ENCODE peak calls at places on chromosome 4, in seven cellular contexts. One of them, this sample, is unnamed.

GRCh38 chr4:46994007-46994405 is 625 bp upstream of the GABRA4 start:
- DNase-seq in ovary: no peak
- DNase-seq in suprapubic skin: no peak
- DNase-seq in epithelial cell of proximal tubule: no peak
- DNase-seq in choroid plexus epithelial cell: peak; percentile 3
- DNase-seq in CD8-positive, alpha-beta T cell: no peak
- DNase-seq in lower lobe of right lung: no peak
- DNase-seq in this sample: no peak

GRCh38 chr4:124478518-124478917 is 234.0 kb downstream of the ANKRD50 start:
- DNase-seq in ovary: no peak
- DNase-seq in suprapubic skin: no peak
- DNase-seq in epithelial cell of proximal tubule: no peak
- DNase-seq in choroid plexus epithelial cell: no peak
- DNase-seq in CD8-positive, alpha-beta T cell: no peak
- DNase-seq in lower lobe of right lung: no peak
- DNase-seq in this sample: no peak

GRCh38 chr4:126137782-126138170 is 823.0 kb downstream of the FAT4 start:
- DNase-seq in ovary: no peak
- DNase-seq in suprapubic skin: no peak
- DNase-seq in epithelial cell of proximal tubule: no peak
- DNase-seq in choroid plexus epithelial cell: no peak
- DNase-seq in CD8-positive, alpha-beta T cell: no peak
- DNase-seq in lower lobe of right lung: no peak
- DNase-seq in this sample: no peak

GRCh38 chr4:83112678-83113428 is 1.7 kb downstream of the PLAC8 start:
- DNase-seq in ovary: no peak
- DNase-seq in suprapubic skin: no peak
- DNase-seq in epithelial cell of proximal tubule: no peak
- DNase-seq in choroid plexus epithelial cell: peak; percentile 48
- DNase-seq in CD8-positive, alpha-beta T cell: peak; percentile 52
- DNase-seq in lower lobe of right lung: no peak
- DNase-seq in this sample: peak; percentile 37

GRCh38 chr4:176044589-176044951 is 21.1 kb upstream of the WDR17 start:
- DNase-seq in ovary: no peak
- DNase-seq in suprapubic skin: no peak
- DNase-seq in epithelial cell of proximal tubule: no peak
- DNase-seq in choroid plexus epithelial cell: no peak
- DNase-seq in CD8-positive, alpha-beta T cell: no peak
- DNase-seq in lower lobe of right lung: no peak
- DNase-seq in this sample: no peak

GRCh38 chr4:150348079-150348478 is 233.9 kb upstream of the MAB21L2 start:
- DNase-seq in ovary: no peak
- DNase-seq in suprapubic skin: no peak
- DNase-seq in epithelial cell of proximal tubule: peak; percentile 59
- DNase-seq in choroid plexus epithelial cell: peak; percentile 35
- DNase-seq in CD8-positive, alpha-beta T cell: no peak
- DNase-seq in lower lobe of right lung: no peak
- DNase-seq in this sample: peak; percentile 30

GRCh38 chr4:11777447-11777846 is 348.8 kb upstream of the HS3ST1 start:
- DNase-seq in ovary: no peak
- DNase-seq in suprapubic skin: no peak
- DNase-seq in epithelial cell of proximal tubule: no peak
- DNase-seq in choroid plexus epithelial cell: no peak
- DNase-seq in CD8-positive, alpha-beta T cell: no peak
- DNase-seq in lower lobe of right lung: no peak
- DNase-seq in this sample: no peak

GRCh38 chr4:148081745-148082144 is 349.9 kb downstream of the ARHGAP10 start:
- DNase-seq in ovary: no peak
- DNase-seq in suprapubic skin: no peak
- DNase-seq in epithelial cell of proximal tubule: no peak
- DNase-seq in choroid plexus epithelial cell: no peak
- DNase-seq in CD8-positive, alpha-beta T cell: no peak
- DNase-seq in lower lobe of right lung: no peak
- DNase-seq in this sample: no peak

GRCh38 chr4:46956451-46956850 is 36.9 kb downstream of the GABRA4 start:
- DNase-seq in ovary: no peak
- DNase-seq in suprapubic skin: no peak
- DNase-seq in epithelial cell of proximal tubule: no peak
- DNase-seq in choroid plexus epithelial cell: peak; percentile 12
- DNase-seq in CD8-positive, alpha-beta T cell: no peak
- DNase-seq in lower lobe of right lung: no peak
- DNase-seq in this sample: no peak

GRCh38 chr4:123603165-123603564 is 206.6 kb downstream of the SPRY1 start:
- DNase-seq in ovary: no peak
- DNase-seq in suprapubic skin: no peak
- DNase-seq in epithelial cell of proximal tubule: no peak
- DNase-seq in choroid plexus epithelial cell: peak; percentile 52
- DNase-seq in CD8-positive, alpha-beta T cell: no peak
- DNase-seq in lower lobe of right lung: no peak
- DNase-seq in this sample: peak; percentile 8

GRCh38 chr4:27090406-27090805 is 229.8 kb downstream of the STIM2 start:
- DNase-seq in ovary: no peak
- DNase-seq in suprapubic skin: no peak
- DNase-seq in epithelial cell of proximal tubule: no peak
- DNase-seq in choroid plexus epithelial cell: no peak
- DNase-seq in CD8-positive, alpha-beta T cell: no peak
- DNase-seq in lower lobe of right lung: no peak
- DNase-seq in this sample: no peak

GRCh38 chr4:158025131-158025530 is 147.7 kb downstream of the GASK1B start:
- DNase-seq in ovary: no peak
- DNase-seq in suprapubic skin: no peak
- DNase-seq in epithelial cell of proximal tubule: no peak
- DNase-seq in choroid plexus epithelial cell: peak; percentile 47
- DNase-seq in CD8-positive, alpha-beta T cell: no peak
- DNase-seq in lower lobe of right lung: no peak
- DNase-seq in this sample: peak; percentile 36

GRCh38 chr4:4320951-4321714 is 31.1 kb downstream of the ZBTB49 start:
- DNase-seq in ovary: no peak
- DNase-seq in suprapubic skin: peak; percentile 38
- DNase-seq in epithelial cell of proximal tubule: no peak
- DNase-seq in choroid plexus epithelial cell: no peak
- DNase-seq in CD8-positive, alpha-beta T cell: no peak
- DNase-seq in lower lobe of right lung: no peak
- DNase-seq in this sample: no peak

GRCh38 chr4:1255151-1255550 is 6.2 kb upstream of the CTBP1 start:
- DNase-seq in ovary: no peak
- DNase-seq in suprapubic skin: no peak
- DNase-seq in epithelial cell of proximal tubule: no peak
- DNase-seq in choroid plexus epithelial cell: no peak
- DNase-seq in CD8-positive, alpha-beta T cell: no peak
- DNase-seq in lower lobe of right lung: no peak
- DNase-seq in this sample: no peak

GRCh38 chr4:26279446-26279845 is 41.4 kb upstream of the RBPJ start:
- DNase-seq in ovary: no peak
- DNase-seq in suprapubic skin: no peak
- DNase-seq in epithelial cell of proximal tubule: no peak
- DNase-seq in choroid plexus epithelial cell: no peak
- DNase-seq in CD8-positive, alpha-beta T cell: no peak
- DNase-seq in lower lobe of right lung: no peak
- DNase-seq in this sample: no peak

GRCh38 chr4:140059159-140059558 is 94.8 kb downstream of the MAML3 start:
- DNase-seq in ovary: no peak
- DNase-seq in suprapubic skin: no peak
- DNase-seq in epithelial cell of proximal tubule: no peak
- DNase-seq in choroid plexus epithelial cell: peak; percentile 57
- DNase-seq in CD8-positive, alpha-beta T cell: no peak
- DNase-seq in lower lobe of right lung: no peak
- DNase-seq in this sample: no peak

GRCh38 chr4:151541438-151542071 is 132.6 kb downstream of the FHIP1A start:
- DNase-seq in ovary: no peak
- DNase-seq in suprapubic skin: no peak
- DNase-seq in epithelial cell of proximal tubule: peak; percentile 58
- DNase-seq in choroid plexus epithelial cell: peak; percentile 72
- DNase-seq in CD8-positive, alpha-beta T cell: no peak
- DNase-seq in lower lobe of right lung: no peak
- DNase-seq in this sample: peak; percentile 48

GRCh38 chr4:77022581-77023133 is 53.1 kb downstream of the CCNI start:
- DNase-seq in ovary: no peak
- DNase-seq in suprapubic skin: no peak
- DNase-seq in epithelial cell of proximal tubule: no peak
- DNase-seq in choroid plexus epithelial cell: peak; percentile 94
- DNase-seq in CD8-positive, alpha-beta T cell: no peak
- DNase-seq in lower lobe of right lung: no peak
- DNase-seq in this sample: no peak

GRCh38 chr4:96305030-96305429 is 465.1 kb downstream of the PDHA2 start:
- DNase-seq in ovary: no peak
- DNase-seq in suprapubic skin: no peak
- DNase-seq in epithelial cell of proximal tubule: no peak
- DNase-seq in choroid plexus epithelial cell: no peak
- DNase-seq in CD8-positive, alpha-beta T cell: no peak
- DNase-seq in lower lobe of right lung: no peak
- DNase-seq in this sample: no peak

GRCh38 chr4:159021597-159022385 is 81.1 kb upstream of the RAPGEF2 start:
- DNase-seq in ovary: no peak
- DNase-seq in suprapubic skin: no peak
- DNase-seq in epithelial cell of proximal tubule: no peak
- DNase-seq in choroid plexus epithelial cell: no peak
- DNase-seq in CD8-positive, alpha-beta T cell: no peak
- DNase-seq in lower lobe of right lung: no peak
- DNase-seq in this sample: no peak

GRCh38 chr4:60657802-60658201 is 542.3 kb upstream of the ADGRL3 start:
- DNase-seq in ovary: no peak
- DNase-seq in suprapubic skin: no peak
- DNase-seq in epithelial cell of proximal tubule: no peak
- DNase-seq in choroid plexus epithelial cell: peak; percentile 41
- DNase-seq in CD8-positive, alpha-beta T cell: no peak
- DNase-seq in lower lobe of right lung: no peak
- DNase-seq in this sample: no peak

GRCh38 chr4:16757080-16757521 is 141.3 kb downstream of the LDB2 start:
- DNase-seq in ovary: no peak
- DNase-seq in suprapubic skin: no peak
- DNase-seq in epithelial cell of proximal tubule: no peak
- DNase-seq in choroid plexus epithelial cell: no peak
- DNase-seq in CD8-positive, alpha-beta T cell: no peak
- DNase-seq in lower lobe of right lung: no peak
- DNase-seq in this sample: peak; percentile 9

GRCh38 chr4:87975466-87975865 is at the start of gene SPP1:
- DNase-seq in ovary: no peak
- DNase-seq in suprapubic skin: no peak
- DNase-seq in epithelial cell of proximal tubule: peak; percentile 92
- DNase-seq in choroid plexus epithelial cell: peak; percentile 43
- DNase-seq in CD8-positive, alpha-beta T cell: no peak
- DNase-seq in lower lobe of right lung: no peak
- DNase-seq in this sample: no peak

GRCh38 chr4:40187386-40187913 is 9.4 kb upstream of the RHOH start:
- DNase-seq in ovary: no peak
- DNase-seq in suprapubic skin: no peak
- DNase-seq in epithelial cell of proximal tubule: no peak
- DNase-seq in choroid plexus epithelial cell: no peak
- DNase-seq in CD8-positive, alpha-beta T cell: no peak
- DNase-seq in lower lobe of right lung: no peak
- DNase-seq in this sample: no peak

GRCh38 chr4:142549726-142550463 is 296.2 kb downstream of the INPP4B start:
- DNase-seq in ovary: no peak
- DNase-seq in suprapubic skin: no peak
- DNase-seq in epithelial cell of proximal tubule: peak; percentile 87
- DNase-seq in choroid plexus epithelial cell: peak; percentile 63
- DNase-seq in CD8-positive, alpha-beta T cell: no peak
- DNase-seq in lower lobe of right lung: no peak
- DNase-seq in this sample: peak; percentile 43

GRCh38 chr4:95181446-95182306 is 367.1 kb downstream of the UNC5C start:
- DNase-seq in ovary: no peak
- DNase-seq in suprapubic skin: no peak
- DNase-seq in epithelial cell of proximal tubule: no peak
- DNase-seq in choroid plexus epithelial cell: peak; percentile 69
- DNase-seq in CD8-positive, alpha-beta T cell: no peak
- DNase-seq in lower lobe of right lung: no peak
- DNase-seq in this sample: no peak

GRCh38 chr4:163554870-163555465 is 60.5 kb downstream of the TMA16 start:
- DNase-seq in ovary: no peak
- DNase-seq in suprapubic skin: no peak
- DNase-seq in epithelial cell of proximal tubule: no peak
- DNase-seq in choroid plexus epithelial cell: peak; percentile 56
- DNase-seq in CD8-positive, alpha-beta T cell: no peak
- DNase-seq in lower lobe of right lung: no peak
- DNase-seq in this sample: peak; percentile 26

GRCh38 chr4:38314663-38315062 is 349.3 kb upstream of the KLF3 start:
- DNase-seq in ovary: no peak
- DNase-seq in suprapubic skin: no peak
- DNase-seq in epithelial cell of proximal tubule: no peak
- DNase-seq in choroid plexus epithelial cell: no peak
- DNase-seq in CD8-positive, alpha-beta T cell: no peak
- DNase-seq in lower lobe of right lung: no peak
- DNase-seq in this sample: no peak

GRCh38 chr4:87118826-87119225 is 101.6 kb downstream of the KLHL8 start:
- DNase-seq in ovary: no peak
- DNase-seq in suprapubic skin: no peak
- DNase-seq in epithelial cell of proximal tubule: no peak
- DNase-seq in choroid plexus epithelial cell: peak; percentile 92
- DNase-seq in CD8-positive, alpha-beta T cell: no peak
- DNase-seq in lower lobe of right lung: no peak
- DNase-seq in this sample: peak; percentile 54

GRCh38 chr4:176883108-176883550 is 90.4 kb upstream of the VEGFC start:
- DNase-seq in ovary: no peak
- DNase-seq in suprapubic skin: no peak
- DNase-seq in epithelial cell of proximal tubule: no peak
- DNase-seq in choroid plexus epithelial cell: peak; percentile 33
- DNase-seq in CD8-positive, alpha-beta T cell: no peak
- DNase-seq in lower lobe of right lung: no peak
- DNase-seq in this sample: peak; percentile 12

GRCh38 chr4:98522062-98522461 is 136.3 kb downstream of the TSPAN5 start:
- DNase-seq in ovary: no peak
- DNase-seq in suprapubic skin: no peak
- DNase-seq in epithelial cell of proximal tubule: no peak
- DNase-seq in choroid plexus epithelial cell: peak; percentile 16
- DNase-seq in CD8-positive, alpha-beta T cell: no peak
- DNase-seq in lower lobe of right lung: no peak
- DNase-seq in this sample: no peak

GRCh38 chr4:100166297-100167034 is 23.8 kb downstream of the DDIT4L start:
- DNase-seq in ovary: no peak
- DNase-seq in suprapubic skin: no peak
- DNase-seq in epithelial cell of proximal tubule: no peak
- DNase-seq in choroid plexus epithelial cell: no peak
- DNase-seq in CD8-positive, alpha-beta T cell: no peak
- DNase-seq in lower lobe of right lung: no peak
- DNase-seq in this sample: no peak

This sample was measured in HTR-8/SVneo.